ENCODE peak calls at places on chromosome 1, in nine cellular contexts. G, N, O, L, S, J, W, R and I are unnamed samples. For H3K4me1, the result is how much of the 10 kb centered on the place peaks cover.

GRCh38 chr1:227526524-227526923 is 36.8 kb upstream of the ZNF678 start:
- DNase-seq in G (no peak), N (no peak), O (no peak), L (no peak), S (no peak), J (no peak), W (no peak), R (no peak), I (no peak)

GRCh38 chr1:205351984-205352713 is 4.6 kb downstream of the KLHDC8A start:
- DNase-seq in G (peak), N (no peak), O (no peak), L (peak), S (no peak), J (peak), W (no peak), R (no peak), I (no peak)

GRCh38 chr1:89855413-89856123 is 34.7 kb downstream of the LRRC8D start:
- DNase-seq in G (peak), N (no peak), O (no peak), L (no peak), S (no peak), J (no peak), W (no peak), R (no peak), I (no peak)

GRCh38 chr1:160416369-160416768 is 16.0 kb downstream of the VANGL2 start:
- DNase-seq in G (peak), N (peak), O (peak), L (no peak), S (no peak), J (no peak), W (no peak), R (no peak), I (no peak)

GRCh38 chr1:201267481-201268229 is 15.7 kb upstream of the PKP1 start:
- DNase-seq in G (peak), N (no peak), O (no peak), L (no peak), S (no peak), J (no peak), W (no peak), R (no peak), I (no peak)

GRCh38 chr1:154167461-154167860 is 12.6 kb upstream of the NUP210L start:
- DNase-seq in G (no peak), N (no peak), O (no peak), L (no peak), S (no peak), J (no peak), W (no peak), R (no peak), I (no peak)

GRCh38 chr1:241045659-241046058 is 311.3 kb downstream of the RGS7 start:
- DNase-seq in G (no peak), N (no peak), O (no peak), L (no peak), S (no peak), J (no peak), W (peak), R (no peak), I (no peak)

GRCh38 chr1:109425391-109425790 is 857 bp downstream of the PSMA5 start:
- DNase-seq in G (peak), N (no peak), O (no peak), L (no peak), S (no peak), J (no peak), W (no peak), R (no peak), I (no peak)

GRCh38 chr1:30720271-30721223 is 2.8 kb downstream of the MATN1 start:
- DNase-seq in G (no peak), N (peak), O (no peak), L (no peak), S (no peak), J (no peak), W (no peak), R (no peak), I (no peak)

GRCh38 chr1:30719406-30720270 is 3.7 kb downstream of the MATN1 start:
- DNase-seq in G (peak), N (peak), O (no peak), L (no peak), S (no peak), J (no peak), W (peak), R (no peak), I (no peak)

GRCh38 chr1:30723296-30723897 is at the start of gene MATN1:
- DNase-seq in G (no peak), N (no peak), O (no peak), L (no peak), S (no peak), J (no peak), W (no peak), R (no peak), I (no peak)

GRCh38 chr1:30722175-30722537 is 1.2 kb downstream of the MATN1 start:
- DNase-seq in G (no peak), N (peak), O (no peak), L (no peak), S (no peak), J (no peak), W (no peak), R (no peak), I (no peak)

GRCh38 chr1:30721311-30722174 is 1.8 kb downstream of the MATN1 start:
- DNase-seq in G (no peak), N (peak), O (no peak), L (no peak), S (no peak), J (no peak), W (no peak), R (no peak), I (no peak)
- TF ChIP-seq CTCF in G (no peak), N (no peak), O (no peak), L (no peak), S (no peak), J (no peak), W (no peak), R (no peak), I (no peak)

GRCh38 chr1:64912191-64912590 is 54.2 kb downstream of the JAK1 start:
- DNase-seq in G (no peak), N (no peak), O (no peak), L (no peak), S (no peak), J (no peak), W (no peak), R (peak), I (no peak)
- H3K4me1 ChIP-seq in G (under half), N (half or more), O (half or more), L (under half), S (under half), J (half or more), W (under half), R (half or more), I (under half)

GRCh38 chr1:52899445-52899894 is 22.1 kb downstream of the ECHDC2 start:
- DNase-seq in G (no peak), N (no peak), O (no peak), L (no peak), S (peak), J (no peak), W (no peak), R (no peak), I (no peak)

GRCh38 chr1:52904590-52905375 is 16.8 kb downstream of the ECHDC2 start:
- DNase-seq in G (peak), N (no peak), O (peak), L (no peak), S (no peak), J (no peak), W (peak), R (no peak), I (no peak)

GRCh38 chr1:52906135-52906603 is 15.4 kb downstream of the ECHDC2 start:
- DNase-seq in G (no peak), N (no peak), O (no peak), L (no peak), S (no peak), J (no peak), W (no peak), R (no peak), I (no peak)

GRCh38 chr1:52905376-52905698 is 16.2 kb downstream of the ECHDC2 start:
- DNase-seq in G (no peak), N (no peak), O (no peak), L (no peak), S (no peak), J (no peak), W (no peak), R (no peak), I (no peak)

GRCh38 chr1:52901384-52901783 is 20.2 kb downstream of the ECHDC2 start:
- DNase-seq in G (no peak), N (no peak), O (no peak), L (no peak), S (no peak), J (no peak), W (no peak), R (no peak), I (no peak)
- TF ChIP-seq CTCF in G (peak), N (no peak), O (no peak), L (no peak), S (no peak), J (no peak), W (no peak), R (no peak), I (no peak)

GRCh38 chr1:18539171-18539570 is 58.4 kb downstream of the KLHDC7A start:
- DNase-seq in G (no peak), N (no peak), O (no peak), L (peak), S (no peak), J (no peak), W (no peak), R (no peak), I (peak)
- H3K4me1 ChIP-seq in G (under half), N (under half), O (under half), L (under half), S (under half), J (under half), W (under half), R (under half), I (under half)

GRCh38 chr1:224700915-224701531 is 84.9 kb downstream of the CNIH3 start:
- DNase-seq in G (peak), N (no peak), O (peak), L (no peak), S (no peak), J (no peak), W (no peak), R (no peak), I (no peak)
- TF ChIP-seq CTCF in G (peak), N (no peak), O (no peak), L (peak), S (no peak), J (no peak), W (peak), R (no peak), I (no peak)

GRCh38 chr1:165903672-165904071 is 76.3 kb downstream of the UCK2 start:
- DNase-seq in G (peak), N (no peak), O (no peak), L (no peak), S (no peak), J (peak), W (no peak), R (no peak), I (peak)

GRCh38 chr1:165902565-165902964 is 75.2 kb downstream of the UCK2 start:
- DNase-seq in G (no peak), N (no peak), O (no peak), L (no peak), S (no peak), J (no peak), W (no peak), R (no peak), I (no peak)

GRCh38 chr1:165898837-165899236 is 71.4 kb downstream of the UCK2 start:
- DNase-seq in G (peak), N (no peak), O (no peak), L (no peak), S (no peak), J (no peak), W (no peak), R (no peak), I (no peak)

GRCh38 chr1:165899461-165899941 is 72.1 kb downstream of the UCK2 start:
- DNase-seq in G (no peak), N (no peak), O (no peak), L (no peak), S (no peak), J (no peak), W (no peak), R (no peak), I (no peak)

GRCh38 chr1:165900576-165901380 is 73.4 kb downstream of the UCK2 start:
- DNase-seq in G (peak), N (no peak), O (no peak), L (no peak), S (no peak), J (no peak), W (no peak), R (no peak), I (peak)
- H3K4me1 ChIP-seq in G (half or more), N (under half), O (under half), L (under half), S (under half), J (under half), W (under half), R (under half), I (half or more)

GRCh38 chr1:218259800-218260199 is 25.3 kb upstream of the RRP15 start:
- DNase-seq in G (no peak), N (no peak), O (peak), L (no peak), S (no peak), J (no peak), W (no peak), R (no peak), I (no peak)
- TF ChIP-seq CTCF in G (no peak), N (no peak), O (peak), L (peak), S (no peak), J (no peak), W (peak), R (no peak), I (no peak)

DNA sequence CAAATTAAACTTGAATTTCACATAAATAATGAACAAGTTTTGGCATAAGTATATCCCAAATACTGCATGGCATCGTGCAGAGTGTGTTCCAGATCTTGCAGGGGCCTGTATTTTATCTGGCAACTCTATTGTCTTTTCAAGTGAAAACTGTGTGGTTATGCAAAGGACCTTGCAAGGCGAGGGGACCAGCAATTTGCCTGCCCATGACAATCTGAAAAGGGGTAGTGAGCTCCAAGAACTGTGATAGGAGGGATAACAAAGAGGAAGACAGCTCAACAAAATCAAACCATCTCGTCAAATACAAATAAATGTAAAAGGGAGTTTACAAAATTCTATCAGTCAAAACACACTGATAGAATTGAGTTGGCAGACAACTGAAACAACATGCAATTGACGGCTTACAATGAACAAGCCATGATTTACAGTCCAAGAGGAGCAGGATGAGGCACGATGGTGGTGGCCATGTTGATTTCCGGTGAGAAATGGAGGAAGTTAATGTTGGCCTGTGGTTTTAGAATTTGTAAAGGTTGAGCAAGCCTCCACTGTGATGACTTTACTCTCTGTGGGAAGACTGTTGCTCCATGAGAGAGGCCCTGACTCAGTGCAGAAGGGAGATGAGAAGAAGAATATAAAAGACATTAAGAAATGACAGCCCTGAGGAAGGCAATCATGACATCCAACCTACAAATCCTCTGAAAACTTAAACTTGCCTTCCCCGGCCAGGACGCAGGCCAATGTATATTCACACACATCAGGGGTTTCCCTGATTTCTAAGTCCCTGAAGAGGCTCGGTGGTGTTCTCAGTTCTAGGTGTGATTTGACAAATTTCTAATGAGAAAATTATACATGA is 132.2 kb downstream of the ADSS2 start:
- DNase-seq in G (peak), N (no peak), O (no peak), L (no peak), S (no peak), J (no peak), W (no peak), R (no peak), I (no peak)
- H3K4me1 ChIP-seq in G (under half), N (half or more), O (under half), L (under half), S (under half), J (under half), W (under half), R (under half), I (under half)